ENCODE peak calls at places on chromosomes 12 and 14, in five cellular contexts. Y is stomach, Z is GM12878, M is HCT116, A is K562. D is an unnamed sample. For H3K36me3 and H3K4me1, the result is how much of the 10 kb centered on the place peaks cover.

GRCh38 chr12:104352106-104352713 is 48.7 kb downstream of the EID3 start:
- DNase-seq in Z (no peak), Y (no peak), A (no peak), M (no peak), D (no peak)

GRCh38 chr14:71803539-71804260 is 128.5 kb upstream of the RGS6 start:
- DNase-seq in Z (no peak), Y (no peak), A (no peak), M (peak), D (peak)

GRCh38 chr12:7009512-7009911 is 8.8 kb downstream of the LPCAT3 start:
- DNase-seq in Y (no peak), Z (no peak), A (no peak), M (no peak), D (no peak)

GRCh38 chr12:30145351-30146017 is 361.7 kb upstream of the TMTC1 start:
- DNase-seq in A (no peak), Z (no peak), M (no peak), Y (no peak), D (no peak)

GRCh38 chr12:3032770-3033537 is 44.2 kb upstream of the TSPAN9 start:
- DNase-seq in M (no peak), Z (no peak), A (no peak), Y (no peak), D (no peak)

GRCh38 chr14:94307410-94307992 is 14.4 kb upstream of the SERPINA10 start:
- DNase-seq in Y (no peak), Z (no peak), A (peak), M (peak), D (no peak)

GRCh38 chr12:14948672-14949071 is 10.3 kb upstream of the ERP27 start:
- DNase-seq in Z (peak), M (no peak), A (peak), Y (no peak), D (no peak)

GRCh38 chr12:31590730-31591307 is at the start of gene DENND5B:
- DNase-seq in A (peak), Z (no peak), M (no peak), Y (peak), D (no peak)

GRCh38 chr14:100668352-100668751 is 58.3 kb upstream of the DLK1 start:
- DNase-seq in Y (no peak), M (no peak), Z (no peak), A (no peak), D (no peak)

GRCh38 chr14:43313719-43314118 is 1193.4 kb downstream of the FSCB start:
- DNase-seq in A (no peak), Y (no peak), Z (no peak), M (no peak), D (no peak)

GRCh38 chr12:3281588-3282150 is 204.5 kb downstream of the TSPAN9 start:
- DNase-seq in Z (no peak), A (no peak), Y (no peak), M (no peak), D (no peak)

GRCh38 chr14:87566986-87567385 is 426.0 kb downstream of the GALC start:
- DNase-seq in A (no peak), Y (no peak), M (no peak), Z (no peak), D (no peak)

GRCh38 chr12:6312529-6313325 is 2.2 kb downstream of the PLEKHG6 start:
- DNase-seq in M (no peak), Z (peak), A (no peak), Y (peak), D (no peak)

DNA sequence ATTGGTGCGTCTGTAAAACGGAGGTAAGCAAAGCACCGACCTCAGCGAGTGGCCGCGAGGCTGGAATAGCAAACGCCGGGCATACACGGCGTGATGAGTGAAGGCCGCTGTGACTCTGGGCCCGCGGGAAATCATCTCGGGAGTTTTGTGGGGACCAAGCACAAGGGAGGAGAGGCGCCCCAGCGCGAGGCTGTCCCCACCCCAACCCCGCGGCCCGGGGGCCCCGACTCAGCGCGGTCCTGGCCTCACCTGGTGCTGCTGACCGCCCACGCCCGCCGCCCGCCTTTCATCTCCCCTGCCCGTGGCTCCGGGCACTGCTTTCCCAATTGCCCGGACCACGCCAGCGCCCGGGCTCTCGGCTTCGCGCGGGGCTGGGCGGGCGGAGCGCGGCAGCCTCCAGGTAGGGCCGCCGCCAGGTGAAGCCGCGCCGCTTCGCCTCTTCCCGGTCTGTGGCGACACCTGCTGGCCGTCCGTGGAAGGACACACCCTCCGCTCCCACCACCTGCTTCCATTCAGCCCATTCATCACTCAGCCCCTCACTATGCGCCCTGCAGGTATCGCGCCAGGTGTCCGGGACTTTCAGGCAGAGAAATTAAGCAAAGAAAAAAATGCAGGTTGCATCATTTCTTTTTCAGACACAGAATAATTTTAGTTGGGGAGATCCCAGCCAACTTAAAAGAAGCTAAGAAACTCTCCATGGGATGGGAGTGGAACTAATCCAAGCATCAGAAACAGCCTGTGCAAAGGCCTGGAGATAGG is 360.4 kb downstream of the MED13L start:
- DNase-seq in A (peak), M (peak), Z (no peak), Y (peak), D (peak)
- TF ChIP-seq POLR2AphosphoS5 in A (no peak), M (no peak), Z (no peak), Y (no peak), D (no peak)

GRCh38 chr14:101821528-101821927 is 60.0 kb downstream of the PPP2R5C start:
- DNase-seq in Y (no peak), Z (no peak), A (no peak), M (no peak), D (no peak)
- H3K36me3 ChIP-seq in Y (under half), Z (under half), A (half or more), M (under half), D (under half)

DNA sequence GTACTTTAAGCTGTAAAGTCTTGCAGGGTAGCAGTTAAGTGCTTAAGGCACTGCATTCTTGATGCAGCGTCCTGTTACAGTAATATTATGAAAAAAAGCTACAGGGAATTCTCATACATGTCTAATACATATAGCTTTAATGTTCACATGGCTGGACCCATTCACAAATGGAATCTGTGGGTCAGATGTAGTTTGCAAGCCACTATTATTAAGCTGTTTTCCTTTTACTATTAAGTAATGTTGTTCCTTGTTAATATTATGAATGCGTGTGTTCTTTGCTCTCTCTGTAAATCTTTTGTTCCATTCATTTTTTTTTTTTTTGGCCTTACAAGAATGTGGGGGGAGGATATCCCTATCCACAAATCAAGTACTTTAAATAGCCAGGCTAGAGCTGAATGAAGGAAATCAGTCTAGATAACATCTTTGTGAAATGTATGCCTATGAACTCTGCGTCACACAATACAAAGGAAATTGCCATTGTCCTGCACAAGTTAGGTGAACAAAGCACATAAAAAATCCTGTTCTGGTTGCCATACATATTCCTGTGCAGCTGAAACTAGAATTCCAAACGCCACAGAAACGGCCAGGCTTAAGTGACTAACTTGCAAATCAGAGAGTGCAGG is 111.7 kb downstream of the HMGA2 start:
- DNase-seq in Y (no peak), Z (no peak), A (no peak), M (no peak), D (no peak)
- H3K4me1 ChIP-seq in Y (under half), Z (under half), A (under half), M (half or more), D (half or more)

DNA sequence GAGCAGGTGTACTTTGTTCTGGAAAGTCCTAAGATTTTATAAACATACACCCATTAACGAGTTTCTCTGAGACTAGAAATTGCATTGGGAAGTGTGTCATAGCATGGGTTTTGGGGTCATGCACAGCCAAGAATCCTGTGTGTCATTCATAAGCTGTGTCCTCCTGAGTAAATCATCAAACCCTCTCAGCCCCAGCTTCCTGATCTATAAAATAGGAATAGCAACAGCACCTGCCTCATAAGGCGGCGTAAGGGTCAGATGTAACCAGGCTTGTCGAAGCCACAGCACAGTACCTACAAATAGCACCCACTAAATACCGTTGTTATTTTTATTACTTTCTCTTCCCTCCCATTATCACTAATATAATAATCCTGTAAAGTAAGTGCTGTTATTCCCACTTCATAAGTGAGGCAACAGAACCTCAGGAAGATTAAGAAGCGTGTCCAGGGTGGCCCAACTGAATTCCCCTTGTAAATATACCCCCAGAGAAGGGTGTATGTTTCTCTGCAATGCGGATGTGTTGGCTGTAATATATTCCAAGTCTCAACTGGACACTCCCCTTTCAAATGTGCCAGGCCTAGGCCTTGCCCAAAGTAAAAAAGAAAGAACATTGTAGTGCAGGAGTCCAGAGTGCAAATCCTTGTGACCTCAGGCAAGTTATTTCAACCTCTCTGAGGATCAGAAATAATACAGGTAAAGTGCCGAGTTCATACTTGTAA is 188.3 kb upstream of the BCL2L14 start:
- DNase-seq in Z (peak), Y (no peak), A (no peak), M (no peak), D (no peak)
- TF ChIP-seq POLR2AphosphoS5 in Z (no peak), Y (no peak), A (no peak), M (no peak), D (no peak)

GRCh38 chr12:46219892-46220655 is 48.8 kb downstream of the SLC38A1 start:
- DNase-seq in Y (no peak), A (peak), M (peak), Z (no peak), D (no peak)

GRCh38 chr12:46219147-46219891 is 49.5 kb downstream of the SLC38A1 start:
- DNase-seq in Z (no peak), Y (no peak), M (no peak), A (no peak), D (no peak)

GRCh38 chr12:46222642-46223041 is 46.2 kb downstream of the SLC38A1 start:
- DNase-seq in Y (no peak), A (no peak), M (no peak), Z (no peak), D (no peak)

GRCh38 chr12:46223047-46223446 is 45.8 kb downstream of the SLC38A1 start:
- DNase-seq in Y (no peak), M (no peak), Z (no peak), A (no peak), D (no peak)

GRCh38 chr12:46221255-46222128 is 47.4 kb downstream of the SLC38A1 start:
- DNase-seq in Z (no peak), A (peak), Y (no peak), M (no peak), D (no peak)
- H3K36me3 ChIP-seq in Z (under half), A (half or more), Y (under half), M (under half), D (under half)

DNA sequence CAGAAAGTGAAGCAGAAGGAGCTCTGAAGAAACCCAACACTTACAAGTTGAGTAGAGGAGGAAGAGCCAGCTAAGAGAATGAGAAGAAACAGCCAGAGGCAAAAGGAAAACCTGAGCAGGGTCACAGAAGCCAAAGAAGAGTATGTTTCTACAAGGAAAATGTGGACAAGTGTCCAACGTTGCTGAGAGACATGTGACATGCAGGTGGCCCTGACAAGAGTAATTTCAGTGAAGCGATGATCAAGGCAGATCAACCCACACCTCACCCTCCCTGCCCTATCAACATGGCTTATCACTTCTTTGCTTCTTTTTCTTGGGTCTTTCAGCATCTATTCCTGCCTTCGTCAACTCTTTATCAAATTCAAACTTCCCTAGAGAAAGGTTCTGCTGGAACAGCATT is 68.3 kb downstream of the PPP2R5E start:
- DNase-seq in Y (no peak), Z (no peak), A (no peak), M (no peak), D (no peak)
- H3K4me1 ChIP-seq in Y (half or more), Z (under half), A (under half), M (under half), D (under half)

DNA sequence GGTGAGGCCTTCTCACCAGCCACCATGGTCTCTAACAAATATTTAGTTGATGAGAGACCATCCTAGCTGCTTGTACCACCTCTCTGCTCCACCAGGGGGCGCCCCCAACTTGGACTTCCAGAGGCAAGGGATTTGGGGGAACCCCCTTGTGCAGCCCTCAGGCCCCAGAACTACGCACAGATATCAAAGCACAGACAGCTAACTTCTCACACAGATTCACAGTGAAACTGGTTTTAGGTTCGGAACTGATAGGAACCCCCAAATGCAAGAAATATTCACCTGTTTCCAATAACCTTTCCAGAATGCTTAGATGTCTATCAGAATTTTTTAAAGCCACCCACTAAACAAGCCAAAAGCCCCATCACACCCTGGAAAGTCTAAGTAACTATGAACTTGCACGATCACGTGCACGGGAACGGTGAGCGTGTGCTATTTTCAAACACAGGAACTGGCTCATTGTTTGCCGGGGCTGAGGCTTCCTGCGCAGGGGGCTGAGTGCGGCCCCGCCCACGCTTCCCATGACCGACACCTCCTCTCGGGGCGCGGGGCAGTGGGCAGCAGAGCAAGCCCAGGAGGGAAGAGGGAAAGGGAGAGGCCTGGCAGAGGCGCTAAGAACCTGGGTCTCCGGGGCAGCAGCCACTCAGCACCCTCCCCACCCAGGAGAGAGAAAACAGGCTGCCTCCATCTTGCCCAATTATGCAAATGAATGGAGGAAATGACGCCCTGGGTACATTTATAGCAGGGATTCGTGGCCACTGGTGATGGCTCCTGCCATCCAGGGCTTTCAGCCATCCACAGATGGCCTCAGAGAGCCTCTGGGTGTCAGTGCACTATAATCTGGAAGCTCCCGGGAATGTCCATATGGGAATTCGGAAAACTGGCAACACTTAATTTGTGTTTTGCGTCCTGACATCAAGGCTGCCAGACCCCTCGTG is 79.4 kb upstream of the GPR68 start:
- DNase-seq in Y (peak), M (peak), A (peak), Z (peak), D (peak)
- TF ChIP-seq POLR2AphosphoS5 in Y (peak), M (no peak), A (no peak), Z (peak), D (no peak)

D was measured in Panc1.